ENCODE peak calls at places on chromosomes 13 and 19, in seven cellular contexts. O is tibial artery, N is thoracic aorta, W is hepatocyte, M is tibial nerve, G is heart right ventricle, J is body of pancreas. K is an unnamed sample.

GRCh38 chr19:4187313-4188122 is 5.0 kb downstream of the ANKRD24 start:
- DNase-seq in M (no peak), G (no peak), W (no peak), N (no peak), J (no peak), O (no peak), K (no peak)

GRCh38 chr13:34065915-34066314 is 248.0 kb downstream of the RFC3 start:
- DNase-seq in M (no peak), N (no peak), O (no peak), G (no peak), J (no peak), W (peak), K (no peak)

GRCh38 chr19:42412223-42412622 is 15.0 kb downstream of the LIPE start:
- DNase-seq in W (peak), O (no peak), M (no peak), G (no peak), J (no peak), N (no peak), K (no peak)

GRCh38 chr13:42539670-42540069 is 34.3 kb upstream of the TNFSF11 start:
- DNase-seq in N (no peak), M (no peak), J (no peak), O (no peak), G (no peak), W (no peak), K (no peak)

GRCh38 chr19:18499055-18499775 is 22.7 kb downstream of the ELL start:
- DNase-seq in O (no peak), G (no peak), W (no peak), M (no peak), J (no peak), N (no peak), K (no peak)

GRCh38 chr13:68009546-68009945 is 779.4 kb upstream of the PCDH9 start:
- DNase-seq in W (no peak), G (no peak), N (no peak), M (no peak), O (no peak), J (no peak), K (no peak)

GRCh38 chr19:3603121-3603841 is 3.4 kb downstream of the TBXA2R start:
- DNase-seq in N (no peak), W (no peak), G (no peak), J (peak), O (peak), M (no peak), K (no peak)

GRCh38 chr13:27130223-27131015 is 41.2 kb downstream of the USP12 start:
- DNase-seq in W (no peak), O (no peak), M (peak), G (no peak), N (no peak), J (no peak), K (no peak)

GRCh38 chr13:74661851-74662250 is 527.6 kb upstream of the KLF12 start:
- DNase-seq in J (no peak), G (no peak), W (no peak), M (no peak), N (no peak), O (no peak), K (no peak)

GRCh38 chr13:46638262-46638661 is 85.3 kb downstream of the LRCH1 start:
- DNase-seq in N (no peak), M (no peak), J (no peak), W (no peak), O (no peak), G (no peak), K (no peak)

GRCh38 chr19:19348266-19348665 is 27.6 kb downstream of the MAU2 start:
- DNase-seq in O (no peak), M (no peak), N (no peak), W (no peak), G (no peak), J (no peak), K (no peak)

GRCh38 chr19:33300016-33300981 is 2.0 kb downstream of the CEBPA start:
- DNase-seq in J (peak), O (no peak), N (no peak), M (no peak), G (no peak), W (no peak), K (no peak)

GRCh38 chr13:30045916-30046704 is 195.7 kb upstream of the UBL3 start:
- DNase-seq in O (no peak), G (no peak), J (peak), N (no peak), M (no peak), W (no peak), K (peak)

GRCh38 chr19:30512748-30513389 is 140.7 kb downstream of the ZNF536 start:
- DNase-seq in O (no peak), M (no peak), G (no peak), N (no peak), J (no peak), W (no peak), K (no peak)

GRCh38 chr19:2477141-2477710 is 1.3 kb downstream of the GADD45B start:
- DNase-seq in O (peak), M (no peak), N (no peak), G (peak), J (peak), W (peak), K (no peak)

GRCh38 chr19:3557461-3558248 is at the start of gene MFSD12:
- DNase-seq in G (peak), N (peak), W (peak), J (peak), M (peak), O (peak), K (peak)

GRCh38 chr13:21849323-21849722 is 178.4 kb downstream of the FGF9 start:
- DNase-seq in W (peak), J (peak), O (no peak), M (no peak), N (no peak), G (no peak), K (no peak)

GRCh38 chr13:45084515-45084914 is 35.8 kb upstream of the GTF2F2 start:
- DNase-seq in O (no peak), M (no peak), G (no peak), N (no peak), J (no peak), W (no peak), K (no peak)

GRCh38 chr13:46385946-46386345 is 1.1 kb downstream of the RUBCNL start:
- DNase-seq in G (no peak), M (no peak), N (no peak), O (no peak), W (no peak), J (no peak), K (no peak)

GRCh38 chr13:113192902-113193301 is 15.6 kb downstream of the PCID2 start:
- DNase-seq in M (no peak), W (no peak), G (no peak), J (no peak), O (no peak), N (no peak), K (no peak)

GRCh38 chr13:103297083-103297482 is 230.9 kb upstream of the SLC10A2 start:
- DNase-seq in G (no peak), M (no peak), N (no peak), W (no peak), O (no peak), J (no peak), K (no peak)

GRCh38 chr19:920051-920857 is 3.1 kb downstream of the KISS1R start:
- DNase-seq in M (no peak), G (no peak), J (no peak), O (no peak), W (peak), N (no peak), K (no peak)

GRCh38 chr13:23928985-23929384 is 31.7 kb upstream of the C1QTNF9B start:
- DNase-seq in M (no peak), G (no peak), N (no peak), O (no peak), J (no peak), W (no peak), K (peak)

GRCh38 chr13:45393941-45394570 is 24.1 kb downstream of the SLC25A30 start:
- DNase-seq in W (peak), G (peak), J (peak), O (no peak), M (no peak), N (no peak), K (no peak)

GRCh38 chr13:73956795-73957408 is 177.3 kb downstream of the KLF12 start:
- DNase-seq in W (no peak), G (no peak), M (no peak), J (no peak), O (no peak), N (no peak), K (no peak)

GRCh38 chr13:29771247-29771646 is 79.2 kb downstream of the UBL3 start:
- DNase-seq in O (no peak), G (no peak), J (no peak), N (no peak), W (peak), M (no peak), K (no peak)

GRCh38 chr19:43501661-43502418 is 2.7 kb downstream of the PHLDB3 start:
- DNase-seq in J (no peak), G (no peak), M (no peak), O (no peak), N (no peak), W (no peak), K (no peak)

GRCh38 chr19:41904118-41904870 is 21.3 kb downstream of the ARHGEF1 start:
- DNase-seq in W (peak), N (no peak), J (peak), G (no peak), O (no peak), M (no peak), K (no peak)

GRCh38 chr13:100532836-100533435 is 55.7 kb downstream of the GGACT start:
- DNase-seq in N (no peak), G (no peak), W (no peak), M (no peak), O (no peak), J (no peak), K (no peak)

GRCh38 chr19:8575467-8575997 is 1.7 kb downstream of the MYO1F start:
- DNase-seq in N (no peak), J (no peak), G (no peak), M (no peak), O (no peak), W (no peak), K (no peak)

GRCh38 chr19:13727798-13728197 is 36.5 kb upstream of the MRI1 start:
- DNase-seq in M (peak), J (no peak), G (peak), W (no peak), N (peak), O (no peak), K (no peak)

GRCh38 chr13:71758823-71759222 is 108.2 kb downstream of the DACH1 start:
- DNase-seq in O (no peak), W (peak), N (no peak), M (no peak), J (no peak), G (no peak), K (no peak)

GRCh38 chr19:58325623-58326022 is 1.2 kb upstream of the ZSCAN22 start:
- DNase-seq in G (no peak), O (no peak), N (no peak), J (no peak), W (no peak), M (no peak), K (no peak)
- H3K4me3 ChIP-seq in G (peak), O (no peak), N (peak), J (no peak), W (no peak), M (peak), K (peak)

GRCh38 chr13:106569233-106570095 is 1.5 kb upstream of the ARGLU1 start:
- DNase-seq in O (no peak), W (peak), M (no peak), N (no peak), G (no peak), J (no peak), K (no peak)

GRCh38 chr13:106570354-106570822 is 2.5 kb upstream of the ARGLU1 start:
- DNase-seq in W (peak), N (peak), G (no peak), J (peak), M (peak), O (peak), K (no peak)

GRCh38 chr13:106567421-106568224 is at the start of gene ARGLU1:
- DNase-seq in W (peak), G (peak), O (peak), M (peak), N (peak), J (peak), K (peak)

GRCh38 chr13:106566682-106567420 is 1.1 kb downstream of the ARGLU1 start:
- DNase-seq in J (peak), N (no peak), M (peak), O (peak), W (peak), G (peak), K (no peak)

DNA sequence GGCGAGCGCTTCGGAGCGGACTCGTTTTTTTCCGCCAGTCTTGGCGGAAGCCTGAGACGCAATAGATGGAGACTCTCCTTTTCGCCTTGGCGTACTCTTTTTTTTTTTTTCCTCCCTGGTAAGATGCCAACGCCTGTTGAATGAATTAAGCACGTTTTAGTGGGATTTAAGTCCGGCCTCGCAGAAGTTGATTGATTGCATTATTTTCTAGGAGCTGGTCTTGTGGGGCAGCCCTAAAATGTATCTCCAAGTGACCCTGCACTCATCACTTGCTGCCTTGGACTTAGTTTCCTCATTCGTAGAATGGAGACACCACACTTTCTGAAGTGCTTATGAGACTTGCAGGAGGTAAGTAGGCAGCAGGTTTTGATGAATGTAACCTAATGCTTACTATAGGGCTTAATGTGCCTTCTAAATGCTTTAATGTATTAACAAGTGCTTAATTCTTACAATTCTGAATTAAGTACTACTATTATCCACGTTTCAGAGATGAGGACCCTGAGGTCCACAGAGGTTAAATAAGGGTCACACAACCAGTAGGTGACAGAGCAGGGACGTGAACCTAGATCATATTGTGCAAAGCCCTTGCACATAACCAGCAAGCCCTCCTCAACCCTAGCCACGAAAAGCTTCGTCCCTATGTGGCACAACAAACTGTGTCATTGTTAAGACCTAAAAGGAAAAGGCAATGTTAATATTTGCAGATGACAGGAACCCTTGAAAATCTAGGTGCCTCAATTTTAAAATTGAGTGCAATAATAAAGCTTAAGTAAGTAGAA is 477 bp upstream of the ARGLU1 start:
- DNase-seq in O (no peak), J (no peak), G (no peak), W (no peak), M (no peak), N (no peak), K (no peak)
- H3K27ac ChIP-seq in O (peak), J (peak), G (peak), W (peak), M (peak), N (peak), K (no peak)

DNA sequence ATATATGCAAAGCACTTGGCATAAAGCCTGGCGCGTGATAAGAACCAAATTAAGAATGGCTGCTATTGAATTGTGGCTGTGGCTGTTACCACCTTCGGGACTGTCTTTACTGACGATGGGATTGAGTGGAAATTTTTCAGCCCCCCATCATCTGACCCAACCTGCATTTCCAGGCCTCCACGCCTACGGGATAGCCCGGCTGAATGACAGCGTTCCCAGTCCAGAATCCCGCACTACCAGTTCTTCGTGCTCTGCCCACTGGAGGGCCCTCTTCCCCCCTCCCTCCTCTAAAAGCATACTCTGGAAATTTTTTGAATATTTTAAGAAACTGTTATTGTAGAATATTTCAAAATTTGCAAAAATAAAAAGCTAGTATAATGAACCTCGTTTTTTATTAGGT is 11.0 kb downstream of the KRTDAP start:
- DNase-seq in J (no peak), G (no peak), N (no peak), M (no peak), O (no peak), W (no peak), K (no peak)
- TF ChIP-seq CTCF in J (no peak), G (no peak), N (no peak), M (no peak), O (no peak), W (peak), K (no peak)

GRCh38 chr19:38946229-38947010 is 15.7 kb downstream of the MRPS12 start:
- DNase-seq in W (no peak), N (no peak), O (no peak), G (no peak), J (no peak), M (no peak), K (no peak)

GRCh38 chr19:38951187-38951586 is 20.4 kb downstream of the MRPS12 start:
- DNase-seq in W (no peak), G (no peak), M (no peak), O (no peak), J (no peak), N (no peak), K (no peak)

GRCh38 chr19:38953677-38954076 is 21.9 kb downstream of the FBXO17 start:
- DNase-seq in M (no peak), J (no peak), G (no peak), N (no peak), W (no peak), O (no peak), K (no peak)

GRCh38 chr19:38952395-38953165 is 21.8 kb downstream of the MRPS12 start:
- DNase-seq in J (peak), G (no peak), W (peak), M (no peak), O (no peak), N (no peak), K (no peak)

DNA sequence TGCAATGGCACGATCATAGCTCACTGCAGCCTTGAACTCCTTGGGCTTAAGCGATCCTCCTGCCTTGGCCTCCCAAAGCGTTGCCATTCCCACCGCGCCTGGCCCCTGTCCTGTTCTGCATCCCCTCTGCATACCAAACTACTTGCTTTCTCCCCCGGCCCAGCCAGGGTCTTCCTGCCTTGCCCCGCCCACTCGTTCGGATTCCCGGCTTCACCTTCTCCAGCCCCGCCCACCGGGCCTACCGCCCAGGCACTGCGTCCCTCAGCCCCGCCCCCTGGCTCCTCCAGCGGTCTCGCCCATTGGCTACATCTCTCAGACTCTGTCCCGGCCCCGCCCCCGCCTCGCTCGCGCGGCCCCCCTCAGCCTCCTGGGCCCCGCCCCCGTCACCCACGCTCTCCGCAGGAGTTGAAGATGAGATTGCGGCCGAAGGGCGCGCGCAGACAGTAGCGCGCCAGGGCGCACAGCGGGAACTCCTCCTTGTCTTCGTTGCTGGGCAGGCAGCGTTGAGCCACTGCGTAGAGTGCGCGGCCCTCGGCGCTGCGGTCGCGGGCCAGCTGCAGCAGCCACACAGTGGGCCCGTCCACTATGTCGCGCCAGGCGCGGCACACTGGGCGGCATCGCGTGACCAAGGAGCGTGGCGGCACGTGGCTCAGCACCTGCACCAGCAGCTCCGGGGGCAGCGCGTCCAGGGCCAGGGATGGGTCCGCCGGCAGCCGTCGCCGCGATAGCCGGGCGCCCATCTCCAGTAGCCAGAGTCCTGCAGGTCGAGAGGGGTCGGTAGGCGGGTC is 19.0 kb downstream of the MRPS12 start:
- DNase-seq in M (peak), J (peak), W (peak), O (peak), N (peak), G (peak), K (no peak)
- H3K4me3 ChIP-seq in M (peak), J (no peak), W (no peak), O (peak), N (peak), G (peak), K (peak)

DNA sequence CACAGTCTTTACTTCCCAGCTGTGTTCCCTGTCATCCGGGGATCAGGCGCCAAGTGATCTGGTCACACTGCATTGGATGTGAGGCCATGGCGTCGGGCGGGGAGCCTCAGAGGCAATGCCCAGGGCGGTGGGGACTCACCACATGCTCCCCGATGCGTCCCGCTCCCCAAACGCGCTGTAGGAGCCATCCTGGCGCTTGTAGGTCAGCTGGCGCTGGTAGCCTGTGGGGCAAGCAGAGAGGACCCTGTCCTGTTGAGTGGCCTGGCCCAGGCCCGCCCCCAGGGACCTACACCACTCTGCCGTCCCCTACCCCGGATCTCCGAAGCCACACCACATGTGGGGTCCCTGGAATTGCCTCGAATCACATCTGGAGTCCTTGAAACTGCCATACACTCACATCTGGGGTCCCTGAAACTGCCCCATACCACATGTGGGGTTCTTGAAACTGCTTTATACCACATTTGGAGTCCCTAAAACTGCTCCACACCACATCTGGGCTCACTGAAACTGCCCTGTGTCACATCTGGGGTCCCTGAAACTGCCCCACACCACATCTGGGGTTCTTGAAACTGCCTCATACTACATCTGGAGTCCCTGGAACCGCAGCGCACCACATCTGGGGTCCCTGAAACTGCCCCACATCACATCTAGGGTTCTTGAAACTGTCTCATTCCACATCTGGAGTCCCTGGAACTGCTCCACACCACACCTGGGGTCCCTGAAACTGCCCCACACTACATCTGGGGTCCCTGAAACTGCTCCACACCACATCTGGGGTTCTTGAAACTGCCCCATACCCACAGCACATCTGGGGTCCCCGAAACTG is 33.2 kb downstream of the F2RL3 start:
- DNase-seq in O (no peak), J (no peak), W (no peak), G (no peak), N (no peak), M (no peak), K (no peak)
- H3K27ac ChIP-seq in O (no peak), J (no peak), W (no peak), G (no peak), N (no peak), M (no peak), K (no peak)

GRCh38 chr19:11425719-11426457 is 6.8 kb upstream of the RGL3 start:
- DNase-seq in J (no peak), G (no peak), W (no peak), O (no peak), N (no peak), M (no peak), K (no peak)
- TF ChIP-seq CTCF in J (no peak), G (no peak), W (no peak), O (no peak), N (no peak), M (no peak), K (no peak)

GRCh38 chr19:46744005-46744691 is 1.7 kb upstream of the FKRP start:
- DNase-seq in N (no peak), M (no peak), G (no peak), W (no peak), J (no peak), O (no peak), K (no peak)
- H3K4me3 ChIP-seq in N (no peak), M (no peak), G (no peak), W (no peak), J (no peak), O (peak), K (peak)